ENCODE peak calls at places on chromosomes 16 and 17, in four cellular contexts. One of them, this sample, is unnamed.

GRCh38 chr17:42166196-42166763 is 11.5 kb upstream of the RAB5C start:
- DNase-seq in stimulated activated CD8-positive, alpha-beta memory T cell treated with anti-CD3 and anti-CD28 coated beads, Interleukin-4, amount 100 ng/mL, for 24 hours: no peak
- DNase-seq in B cell: no peak
- DNase-seq in AG04450: no peak
- DNase-seq in this sample: no peak

GRCh38 chr16:67865318-67865717 is 7.5 kb upstream of the EDC4 start:
- DNase-seq in stimulated activated CD8-positive, alpha-beta memory T cell treated with anti-CD3 and anti-CD28 coated beads, Interleukin-4, amount 100 ng/mL, for 24 hours: no peak
- DNase-seq in B cell: no peak
- DNase-seq in AG04450: no peak
- DNase-seq in this sample: no peak

GRCh38 chr17:38921756-38922411 is 3.5 kb upstream of the LASP1NB start:
- DNase-seq in stimulated activated CD8-positive, alpha-beta memory T cell treated with anti-CD3 and anti-CD28 coated beads, Interleukin-4, amount 100 ng/mL, for 24 hours: no peak
- DNase-seq in B cell: no peak
- DNase-seq in AG04450: no peak
- DNase-seq in this sample: no peak

GRCh38 chr17:34252890-34253525 is 2.1 kb upstream of the CCL2 start:
- DNase-seq in stimulated activated CD8-positive, alpha-beta memory T cell treated with anti-CD3 and anti-CD28 coated beads, Interleukin-4, amount 100 ng/mL, for 24 hours: no peak
- DNase-seq in B cell: no peak
- DNase-seq in AG04450: no peak
- DNase-seq in this sample: no peak

GRCh38 chr17:59342681-59343127 is 11.2 kb downstream of the YPEL2 start:
- DNase-seq in stimulated activated CD8-positive, alpha-beta memory T cell treated with anti-CD3 and anti-CD28 coated beads, Interleukin-4, amount 100 ng/mL, for 24 hours: no peak
- DNase-seq in B cell: no peak
- DNase-seq in AG04450: no peak
- DNase-seq in this sample: no peak

GRCh38 chr17:73400915-73401545 is 89.2 kb upstream of the CDC42EP4 start:
- DNase-seq in stimulated activated CD8-positive, alpha-beta memory T cell treated with anti-CD3 and anti-CD28 coated beads, Interleukin-4, amount 100 ng/mL, for 24 hours: no peak
- DNase-seq in B cell: no peak
- DNase-seq in AG04450: no peak
- DNase-seq in this sample: no peak

GRCh38 chr16:88289549-88290344 is 93.0 kb upstream of the ZNF469 start:
- DNase-seq in stimulated activated CD8-positive, alpha-beta memory T cell treated with anti-CD3 and anti-CD28 coated beads, Interleukin-4, amount 100 ng/mL, for 24 hours: no peak
- DNase-seq in B cell: no peak
- DNase-seq in AG04450: no peak
- DNase-seq in this sample: no peak

GRCh38 chr16:75372236-75372856 is 61.0 kb downstream of the CFDP1 start:
- DNase-seq in stimulated activated CD8-positive, alpha-beta memory T cell treated with anti-CD3 and anti-CD28 coated beads, Interleukin-4, amount 100 ng/mL, for 24 hours: no peak
- DNase-seq in B cell: no peak
- DNase-seq in AG04450: no peak
- DNase-seq in this sample: no peak

GRCh38 chr16:55773859-55774549 is 58.9 kb downstream of the CES1 start:
- DNase-seq in stimulated activated CD8-positive, alpha-beta memory T cell treated with anti-CD3 and anti-CD28 coated beads, Interleukin-4, amount 100 ng/mL, for 24 hours: no peak
- DNase-seq in B cell: no peak
- DNase-seq in AG04450: no peak
- DNase-seq in this sample: no peak

GRCh38 chr17:73427198-73427597 is 115.4 kb upstream of the CDC42EP4 start:
- DNase-seq in stimulated activated CD8-positive, alpha-beta memory T cell treated with anti-CD3 and anti-CD28 coated beads, Interleukin-4, amount 100 ng/mL, for 24 hours: no peak
- DNase-seq in B cell: no peak
- DNase-seq in AG04450: no peak
- DNase-seq in this sample: no peak

GRCh38 chr17:73170324-73170723 is 5.5 kb downstream of the SSTR2 start:
- DNase-seq in stimulated activated CD8-positive, alpha-beta memory T cell treated with anti-CD3 and anti-CD28 coated beads, Interleukin-4, amount 100 ng/mL, for 24 hours: no peak
- DNase-seq in B cell: no peak
- DNase-seq in AG04450: no peak
- DNase-seq in this sample: no peak

GRCh38 chr16:81795193-81795592 is 16.1 kb downstream of the PLCG2 start:
- DNase-seq in stimulated activated CD8-positive, alpha-beta memory T cell treated with anti-CD3 and anti-CD28 coated beads, Interleukin-4, amount 100 ng/mL, for 24 hours: no peak
- DNase-seq in B cell: no peak
- DNase-seq in AG04450: no peak
- DNase-seq in this sample: no peak

GRCh38 chr17:76685846-76686245 is 24.9 kb downstream of the MXRA7 start:
- DNase-seq in stimulated activated CD8-positive, alpha-beta memory T cell treated with anti-CD3 and anti-CD28 coated beads, Interleukin-4, amount 100 ng/mL, for 24 hours: no peak
- DNase-seq in B cell: no peak
- DNase-seq in AG04450: no peak
- DNase-seq in this sample: no peak

GRCh38 chr17:61388561-61389356 is 10.9 kb upstream of the TBX2 start:
- DNase-seq in stimulated activated CD8-positive, alpha-beta memory T cell treated with anti-CD3 and anti-CD28 coated beads, Interleukin-4, amount 100 ng/mL, for 24 hours: no peak
- DNase-seq in B cell: no peak
- DNase-seq in AG04450: no peak
- DNase-seq in this sample: no peak

GRCh38 chr17:38914741-38915638 is 10.4 kb upstream of the LASP1NB start:
- DNase-seq in stimulated activated CD8-positive, alpha-beta memory T cell treated with anti-CD3 and anti-CD28 coated beads, Interleukin-4, amount 100 ng/mL, for 24 hours: no peak
- DNase-seq in B cell: no peak
- DNase-seq in AG04450: no peak
- DNase-seq in this sample: no peak

GRCh38 chr17:22669721-22670120 is 977.4 kb downstream of the KCNJ18 start:
- DNase-seq in stimulated activated CD8-positive, alpha-beta memory T cell treated with anti-CD3 and anti-CD28 coated beads, Interleukin-4, amount 100 ng/mL, for 24 hours: no peak
- DNase-seq in B cell: no peak
- DNase-seq in AG04450: no peak
- DNase-seq in this sample: no peak

GRCh38 chr17:18161226-18162094 is 22.2 kb upstream of the ALKBH5 start:
- DNase-seq in stimulated activated CD8-positive, alpha-beta memory T cell treated with anti-CD3 and anti-CD28 coated beads, Interleukin-4, amount 100 ng/mL, for 24 hours: no peak
- DNase-seq in B cell: no peak
- DNase-seq in AG04450: no peak
- DNase-seq in this sample: no peak

GRCh38 chr16:49937886-49938285 is 82.0 kb upstream of the ZNF423 start:
- DNase-seq in stimulated activated CD8-positive, alpha-beta memory T cell treated with anti-CD3 and anti-CD28 coated beads, Interleukin-4, amount 100 ng/mL, for 24 hours: no peak
- DNase-seq in B cell: no peak
- DNase-seq in AG04450: no peak
- DNase-seq in this sample: no peak

GRCh38 chr16:53754938-53755910 is 51.3 kb downstream of the FTO start:
- DNase-seq in stimulated activated CD8-positive, alpha-beta memory T cell treated with anti-CD3 and anti-CD28 coated beads, Interleukin-4, amount 100 ng/mL, for 24 hours: no peak
- DNase-seq in B cell: no peak
- DNase-seq in AG04450: no peak
- DNase-seq in this sample: no peak

GRCh38 chr16:60027351-60027750 is 1293.2 kb upstream of the GOT2 start:
- DNase-seq in stimulated activated CD8-positive, alpha-beta memory T cell treated with anti-CD3 and anti-CD28 coated beads, Interleukin-4, amount 100 ng/mL, for 24 hours: no peak
- DNase-seq in B cell: no peak
- DNase-seq in AG04450: no peak
- DNase-seq in this sample: no peak

GRCh38 chr17:59310263-59310920 is 21.1 kb upstream of the YPEL2 start:
- DNase-seq in stimulated activated CD8-positive, alpha-beta memory T cell treated with anti-CD3 and anti-CD28 coated beads, Interleukin-4, amount 100 ng/mL, for 24 hours: no peak
- DNase-seq in B cell: no peak
- DNase-seq in AG04450: no peak
- DNase-seq in this sample: no peak

GRCh38 chr17:74922694-74923537 is at the start of gene USH1G:
- DNase-seq in stimulated activated CD8-positive, alpha-beta memory T cell treated with anti-CD3 and anti-CD28 coated beads, Interleukin-4, amount 100 ng/mL, for 24 hours: no peak
- DNase-seq in B cell: peak; percentile 76
- DNase-seq in AG04450: no peak
- DNase-seq in this sample: no peak

GRCh38 chr17:81043725-81044427 is 8.9 kb downstream of the BAIAP2 start:
- DNase-seq in stimulated activated CD8-positive, alpha-beta memory T cell treated with anti-CD3 and anti-CD28 coated beads, Interleukin-4, amount 100 ng/mL, for 24 hours: no peak
- DNase-seq in B cell: no peak
- DNase-seq in AG04450: no peak
- DNase-seq in this sample: no peak

GRCh38 chr16:3919413-3919812 is 38.9 kb upstream of the CREBBP start:
- DNase-seq in stimulated activated CD8-positive, alpha-beta memory T cell treated with anti-CD3 and anti-CD28 coated beads, Interleukin-4, amount 100 ng/mL, for 24 hours: no peak
- DNase-seq in B cell: no peak
- DNase-seq in AG04450: no peak
- DNase-seq in this sample: no peak